ENCODE peak calls at places on chromosomes 1 and 21, in six cellular contexts. L is neural crest cell, U is lower lobe of right lung, I is H9, E is heart right ventricle, V is endothelial cell of umbilical vein. F is an unnamed sample.

GRCh38 chr1:43337588-43337987 is at the start of gene MPL:
- DNase-seq in L (no peak), U (no peak), I (no peak), E (no peak), V (no peak), F (no peak)

GRCh38 chr1:167973832-167974231 is 37.0 kb upstream of the MPC2 start:
- DNase-seq in L (no peak), U (no peak), I (no peak), E (no peak), V (no peak), F (no peak)

GRCh38 chr1:28983509-28984310 is 69.3 kb downstream of the EPB41 start:
- DNase-seq in L (peak), U (peak), I (peak), E (peak), V (no peak), F (no peak)

GRCh38 chr1:163085904-163086268 is 16.7 kb downstream of the RGS4 start:
- DNase-seq in L (no peak), U (no peak), I (no peak), E (no peak), V (no peak), F (peak)

GRCh38 chr1:199728345-199728744 is 299.2 kb upstream of the NR5A2 start:
- DNase-seq in L (no peak), U (no peak), I (no peak), E (no peak), V (no peak), F (no peak)

GRCh38 chr1:22350171-22350961 is 101.3 kb upstream of the ZBTB40 start:
- DNase-seq in L (no peak), U (no peak), I (peak), E (no peak), V (no peak), F (no peak)

GRCh38 chr1:164061528-164061927 is 497.5 kb upstream of the PBX1 start:
- DNase-seq in L (no peak), U (no peak), I (no peak), E (no peak), V (no peak), F (no peak)

GRCh38 chr1:10195570-10195969 is 14.8 kb upstream of the KIF1B start:
- DNase-seq in L (no peak), U (no peak), I (no peak), E (no peak), V (no peak), F (peak)

GRCh38 chr1:178644308-178645120 is 80.5 kb upstream of the RALGPS2 start:
- DNase-seq in L (no peak), U (no peak), I (no peak), E (no peak), V (peak), F (no peak)

GRCh38 chr1:21706151-21706835 is 37.1 kb upstream of the RAP1GAP start:
- DNase-seq in L (no peak), U (no peak), I (peak), E (no peak), V (no peak), F (peak)

GRCh38 chr1:5503556-5504363 is 488.5 kb downstream of the NPHP4 start:
- DNase-seq in L (no peak), U (no peak), I (no peak), E (no peak), V (no peak), F (no peak)

GRCh38 chr1:21919520-21919919 is 17.6 kb downstream of the HSPG2 start:
- DNase-seq in L (no peak), U (no peak), I (no peak), E (no peak), V (peak), F (peak)

GRCh38 chr21:41973861-41974751 is 20.3 kb upstream of the C2CD2 start:
- DNase-seq in L (no peak), U (no peak), I (no peak), E (peak), V (peak), F (no peak)

GRCh38 chr1:243470492-243470891 is 214.7 kb downstream of the SDCCAG8 start:
- DNase-seq in L (no peak), U (no peak), I (no peak), E (no peak), V (no peak), F (no peak)

GRCh38 chr1:20105856-20106255 is 13.5 kb downstream of the PLA2G2D start:
- DNase-seq in L (no peak), U (no peak), I (no peak), E (no peak), V (no peak), F (no peak)

GRCh38 chr1:215146252-215146975 is 63.9 kb downstream of the KCNK2 start:
- DNase-seq in L (peak), U (no peak), I (no peak), E (no peak), V (peak), F (peak)

GRCh38 chr1:34178072-34178471 is 1.4 kb downstream of the C1orf94 start:
- DNase-seq in L (no peak), U (no peak), I (no peak), E (no peak), V (no peak), F (no peak)

GRCh38 chr1:168535536-168535935 is 8.3 kb downstream of the XCL2 start:
- DNase-seq in L (no peak), U (no peak), I (no peak), E (no peak), V (no peak), F (no peak)

GRCh38 chr1:20634594-20635084 is 1.4 kb downstream of the PINK1 start:
- DNase-seq in L (no peak), U (peak), I (peak), E (peak), V (no peak), F (peak)

GRCh38 chr1:14183312-14183711 is 415.2 kb upstream of the KAZN start:
- DNase-seq in L (no peak), U (no peak), I (peak), E (no peak), V (no peak), F (no peak)

GRCh38 chr1:246297314-246298273 is 209.5 kb downstream of the SMYD3 start:
- DNase-seq in L (no peak), U (no peak), I (no peak), E (no peak), V (no peak), F (no peak)

GRCh38 chr1:7454895-7455784 is 316.0 kb upstream of the VAMP3 start:
- DNase-seq in L (no peak), U (no peak), I (no peak), E (no peak), V (no peak), F (no peak)

GRCh38 chr1:227915564-227916553 is 31.9 kb downstream of the WNT9A start:
- DNase-seq in L (no peak), U (no peak), I (peak), E (no peak), V (no peak), F (no peak)

GRCh38 chr1:48019714-48020315 is 22.6 kb upstream of the TRABD2B start:
- DNase-seq in L (no peak), U (peak), I (peak), E (peak), V (no peak), F (no peak)

GRCh38 chr1:241532173-241532553 is at the start of gene KMO:
- DNase-seq in L (no peak), U (no peak), I (no peak), E (no peak), V (peak), F (no peak)

GRCh38 chr1:75908717-75909152 is 23.5 kb downstream of the ASB17 start:
- DNase-seq in L (peak), U (no peak), I (peak), E (no peak), V (peak), F (peak)

GRCh38 chr1:156600733-156601121 is 552 bp downstream of the GPATCH4 start:
- DNase-seq in L (no peak), U (no peak), I (no peak), E (no peak), V (no peak), F (no peak)

GRCh38 chr1:111334169-111334568 is 43.5 kb downstream of the CHIA start:
- DNase-seq in L (no peak), U (no peak), I (peak), E (no peak), V (peak), F (peak)

GRCh38 chr1:32939655-32940371 is 24.8 kb downstream of the RNF19B start:
- DNase-seq in L (no peak), U (no peak), I (no peak), E (no peak), V (peak), F (peak)

GRCh38 chr1:45685308-45686080 is 839 bp downstream of the GPBP1L1 start:
- DNase-seq in L (no peak), U (no peak), I (no peak), E (no peak), V (peak), F (no peak)

GRCh38 chr1:118960567-118961136 is 27.5 kb downstream of the TBX15 start:
- DNase-seq in L (no peak), U (no peak), I (no peak), E (no peak), V (no peak), F (peak)

GRCh38 chr21:21200103-21200938 is 202.1 kb downstream of the NCAM2 start:
- DNase-seq in L (no peak), U (no peak), I (no peak), E (no peak), V (peak), F (peak)

GRCh38 chr1:154869351-154870116 is 547 bp downstream of the KCNN3 start:
- DNase-seq in L (no peak), U (peak), I (no peak), E (peak), V (peak), F (no peak)

GRCh38 chr1:216502528-216503162 is 79.4 kb upstream of the USH2A start:
- DNase-seq in L (no peak), U (no peak), I (no peak), E (no peak), V (no peak), F (no peak)

GRCh38 chr1:53766766-53767409 is 27.9 kb upstream of the GLIS1 start:
- DNase-seq in L (no peak), U (no peak), I (no peak), E (no peak), V (peak), F (peak)

DNA sequence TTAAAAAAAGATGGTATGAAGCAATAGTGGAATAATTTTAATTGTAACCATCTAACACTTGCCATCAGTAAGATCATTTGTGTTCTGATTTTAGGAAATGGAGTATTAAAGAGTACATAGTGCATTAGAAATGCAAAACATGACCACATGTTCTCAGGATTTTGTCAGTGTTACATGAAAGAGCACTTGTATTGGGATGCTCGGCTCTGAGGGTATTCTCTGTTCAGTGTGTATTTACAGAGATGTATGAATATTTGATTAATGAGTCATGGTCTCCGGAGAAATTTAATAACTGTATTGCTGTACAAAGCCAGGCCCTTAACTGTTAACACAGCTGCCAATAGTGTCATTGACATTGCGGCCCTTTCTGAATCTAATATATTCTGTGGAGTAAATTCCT is 91.7 kb downstream of the ATG4C start:
- DNase-seq in L (no peak), U (no peak), I (no peak), E (no peak), V (no peak), F (no peak)
- TF ChIP-seq CTCF in L (no peak), U (no peak), I (no peak), E (no peak), V (no peak), F (no peak)

GRCh38 chr1:165152109-165152508 is 204.4 kb downstream of the LMX1A start:
- DNase-seq in L (no peak), U (no peak), I (no peak), E (no peak), V (no peak), F (no peak)

GRCh38 chr1:165152727-165153126 is 203.8 kb downstream of the LMX1A start:
- DNase-seq in L (no peak), U (no peak), I (peak), E (no peak), V (no peak), F (no peak)

GRCh38 chr1:165144757-165145397 is 211.6 kb downstream of the LMX1A start:
- DNase-seq in L (peak), U (no peak), I (peak), E (no peak), V (peak), F (peak)

GRCh38 chr1:165143437-165144065 is 213.0 kb downstream of the LMX1A start:
- DNase-seq in L (no peak), U (no peak), I (peak), E (peak), V (no peak), F (no peak)

DNA sequence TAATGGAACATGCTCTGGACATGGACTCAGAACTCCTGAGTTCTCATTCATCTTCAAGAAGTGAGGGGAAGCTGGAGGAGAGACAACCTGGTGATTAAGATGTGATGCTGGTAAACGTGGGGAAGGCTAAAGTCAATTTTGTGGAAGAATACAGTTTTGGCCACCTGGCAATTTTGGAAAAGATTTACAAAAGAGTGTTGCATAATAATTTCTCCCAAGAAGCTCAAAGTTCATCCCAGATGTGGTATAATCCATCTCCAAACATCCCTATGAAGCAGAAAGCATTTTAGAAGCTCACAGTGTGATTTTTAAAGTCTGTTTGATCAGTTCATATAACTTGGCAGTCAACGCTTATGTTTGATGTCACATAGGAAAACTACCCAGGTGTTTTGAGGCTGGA is 208.7 kb downstream of the LMX1A start:
- DNase-seq in L (no peak), U (no peak), I (no peak), E (no peak), V (no peak), F (no peak)
- TF ChIP-seq CTCF in L (no peak), U (no peak), I (no peak), E (no peak), V (no peak), F (no peak)

GRCh38 chr21:23699402-23699801 is 1907.9 kb downstream of the MRPL39 start:
- DNase-seq in L (no peak), U (no peak), I (no peak), E (no peak), V (no peak), F (no peak)

GRCh38 chr21:23695449-23695848 is 1911.8 kb downstream of the MRPL39 start:
- DNase-seq in L (no peak), U (no peak), I (no peak), E (no peak), V (no peak), F (no peak)

DNA sequence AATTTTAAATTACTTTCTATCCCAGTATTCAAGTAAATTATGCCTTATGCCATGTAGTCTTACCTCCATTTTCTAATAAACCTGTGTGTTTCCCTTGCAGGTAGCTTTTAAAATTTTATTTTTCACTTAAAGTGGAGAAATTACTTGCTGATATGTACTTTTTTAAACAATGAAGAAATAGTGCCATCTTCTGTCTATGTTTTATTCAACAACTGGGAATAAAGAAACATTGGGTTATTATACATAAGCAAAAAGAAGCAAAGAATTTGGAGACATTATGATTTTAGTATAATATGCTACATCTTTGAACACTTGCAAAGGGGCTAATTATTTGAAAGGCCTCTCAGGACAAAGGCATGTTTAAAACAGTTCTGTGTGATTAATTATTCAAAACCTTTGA is 1912.9 kb downstream of the MRPL39 start:
- DNase-seq in L (no peak), U (no peak), I (no peak), E (no peak), V (no peak), F (no peak)
- TF ChIP-seq CTCF in L (no peak), U (no peak), I (no peak), E (peak), V (no peak), F (no peak)

DNA sequence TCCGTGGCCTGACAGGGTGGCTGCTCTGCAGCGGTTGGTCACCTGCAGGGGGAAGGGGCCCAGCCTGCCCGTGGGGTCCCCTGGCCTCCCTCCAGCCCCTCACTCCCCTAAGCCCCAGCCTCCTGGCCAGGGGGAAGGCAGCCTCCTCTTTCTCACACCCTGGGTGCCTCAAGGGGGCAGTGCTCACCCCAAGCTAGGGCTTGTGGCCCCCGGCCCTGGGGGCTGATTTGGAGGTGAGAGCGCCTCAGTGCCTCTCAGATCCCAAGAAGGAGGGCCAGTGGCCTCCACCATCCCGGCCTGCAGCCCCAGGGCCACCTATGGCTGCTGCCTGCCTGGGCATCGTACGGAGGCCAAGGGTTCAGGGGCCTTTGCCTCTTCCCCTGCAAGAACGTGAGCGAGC is 66.4 kb upstream of the TTC34 start:
- DNase-seq in L (no peak), U (no peak), I (no peak), E (no peak), V (no peak), F (no peak)
- TF ChIP-seq CTCF in L (no peak), U (no peak), I (no peak), E (no peak), V (no peak), F (no peak)

F was measured in HFFc6.